ENCODE peak calls at places on chromosomes 12 and 14, in nine cellular contexts. N is Panc1; A is left ventricle myocardium inferior; U is neuronal stem cell; E is HepG2; I is esophagus muscularis mucosa; G is K562; S is heart right ventricle; Q is CD4-positive, CD25-positive, alpha-beta regulatory T cell. L is an unnamed sample. For H3K9me3, the result is how much of the 10 kb centered on the place peaks cover.

GRCh38 chr12:44573723-44574122 is 302.4 kb downstream of the NELL2 start:
- DNase-seq in N (no peak), A (no peak), U (no peak), E (no peak), I (no peak), G (no peak), S (no peak), Q (no peak), L (no peak)

GRCh38 chr12:32161040-32161439 is 54.4 kb downstream of the BICD1 start:
- DNase-seq in N (no peak), A (no peak), U (no peak), E (no peak), I (no peak), G (no peak), S (no peak), Q (no peak), L (no peak)

GRCh38 chr12:77724367-77724957 is 106.2 kb upstream of the NAV3 start:
- DNase-seq in N (peak), A (no peak), U (no peak), E (peak), I (no peak), G (no peak), S (no peak), Q (no peak), L (no peak)

GRCh38 chr12:29725587-29726320 is 58.0 kb downstream of the TMTC1 start:
- DNase-seq in N (no peak), A (peak), U (no peak), E (no peak), I (no peak), G (no peak), S (peak), Q (no peak), L (no peak)

GRCh38 chr14:76710093-76711010 is 50.9 kb upstream of the VASH1 start:
- DNase-seq in N (no peak), A (no peak), U (peak), E (peak), I (no peak), G (peak), S (no peak), Q (peak), L (no peak)

GRCh38 chr14:95468416-95469133 is 47.9 kb downstream of the SYNE3 start:
- DNase-seq in N (no peak), A (no peak), U (no peak), E (peak), I (no peak), G (no peak), S (no peak), Q (no peak), L (no peak)

GRCh38 chr12:131075611-131076010 is 121.9 kb downstream of the ADGRD1 start:
- DNase-seq in N (no peak), A (peak), U (no peak), E (no peak), I (no peak), G (no peak), S (no peak), Q (no peak), L (no peak)

GRCh38 chr14:51328089-51328941 is 88.3 kb downstream of the TMX1 start:
- DNase-seq in N (no peak), A (no peak), U (no peak), E (no peak), I (no peak), G (no peak), S (peak), Q (no peak), L (no peak)

GRCh38 chr14:101870273-101870939 is 94.0 kb upstream of the DYNC1H1 start:
- DNase-seq in N (no peak), A (no peak), U (no peak), E (peak), I (no peak), G (no peak), S (no peak), Q (no peak), L (no peak)

GRCh38 chr14:86027990-86028389 is 498.0 kb downstream of the FLRT2 start:
- DNase-seq in N (no peak), A (no peak), U (no peak), E (no peak), I (no peak), G (no peak), S (no peak), Q (no peak), L (no peak)

GRCh38 chr14:67782090-67782489 is 34.3 kb downstream of the ZFYVE26 start:
- DNase-seq in N (no peak), A (no peak), U (no peak), E (no peak), I (no peak), G (no peak), S (no peak), Q (no peak), L (no peak)

GRCh38 chr12:38053655-38054464 is 262.7 kb upstream of the ALG10B start:
- DNase-seq in N (no peak), A (no peak), U (no peak), E (peak), I (no peak), G (peak), S (no peak), Q (no peak), L (no peak)

GRCh38 chr12:38056701-38057689 is 259.6 kb upstream of the ALG10B start:
- DNase-seq in N (peak), A (no peak), U (no peak), E (no peak), I (no peak), G (no peak), S (no peak), Q (no peak), L (no peak)

DNA sequence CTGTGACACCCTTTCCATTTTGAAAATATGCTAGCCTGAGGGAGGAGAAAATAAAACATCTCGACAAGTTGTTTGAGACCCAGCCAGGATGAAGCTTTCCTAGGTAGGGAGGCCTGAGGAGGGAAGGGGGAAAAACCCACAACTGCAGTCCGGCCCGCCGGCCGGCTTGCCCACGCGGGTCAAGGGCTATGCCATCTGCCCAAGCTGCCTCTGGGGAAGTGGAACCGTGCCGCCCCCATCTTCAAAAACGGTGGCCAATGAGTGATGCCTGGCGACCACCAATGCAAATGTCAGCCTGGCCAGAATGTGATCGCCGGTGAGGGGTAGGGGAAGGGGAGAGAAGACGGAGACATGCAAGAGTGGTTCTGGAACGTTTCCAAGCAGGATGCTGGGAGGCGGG is 263.5 kb upstream of the ALG10B start:
- DNase-seq in N (no peak), A (no peak), U (no peak), E (no peak), I (no peak), G (no peak), S (no peak), Q (no peak), L (no peak)
- H3K9me3 ChIP-seq in N (under half), A (under half), U (under half), E (under half), I (under half), G (under half), S (under half), Q (under half), L (under half)

DNA sequence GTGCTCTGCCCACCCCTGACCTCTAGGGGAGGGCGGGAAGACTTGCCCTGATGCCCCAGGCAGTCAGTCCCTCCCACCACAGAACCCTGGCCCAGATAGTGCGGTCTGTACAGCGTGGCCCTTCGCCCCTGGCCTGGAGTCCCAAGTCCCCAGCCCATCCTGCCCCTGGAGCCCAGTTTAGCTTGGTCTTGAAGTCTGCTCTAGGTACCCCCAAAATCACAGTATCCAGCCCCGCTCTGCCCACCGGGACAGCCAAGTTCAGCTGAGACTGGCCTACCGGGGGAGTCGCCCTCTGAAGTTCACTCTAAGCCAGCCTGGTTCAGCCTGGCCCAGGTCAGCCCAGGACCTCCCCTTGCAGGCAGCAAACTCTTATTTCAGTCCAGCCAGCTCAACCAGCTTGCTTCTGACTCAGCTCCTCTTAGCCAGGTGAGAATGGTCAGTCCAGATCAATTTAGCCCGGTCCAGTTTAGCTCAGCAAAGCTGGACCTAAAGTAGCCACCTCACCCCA is 75.9 kb downstream of the TMEM121 start:
- DNase-seq in N (no peak), A (no peak), U (no peak), E (no peak), I (peak), G (no peak), S (no peak), Q (no peak), L (no peak)
- H3K9me3 ChIP-seq in N (under half), A (under half), U (under half), E (under half), I (under half), G (under half), S (under half), Q (under half), L (under half)

DNA sequence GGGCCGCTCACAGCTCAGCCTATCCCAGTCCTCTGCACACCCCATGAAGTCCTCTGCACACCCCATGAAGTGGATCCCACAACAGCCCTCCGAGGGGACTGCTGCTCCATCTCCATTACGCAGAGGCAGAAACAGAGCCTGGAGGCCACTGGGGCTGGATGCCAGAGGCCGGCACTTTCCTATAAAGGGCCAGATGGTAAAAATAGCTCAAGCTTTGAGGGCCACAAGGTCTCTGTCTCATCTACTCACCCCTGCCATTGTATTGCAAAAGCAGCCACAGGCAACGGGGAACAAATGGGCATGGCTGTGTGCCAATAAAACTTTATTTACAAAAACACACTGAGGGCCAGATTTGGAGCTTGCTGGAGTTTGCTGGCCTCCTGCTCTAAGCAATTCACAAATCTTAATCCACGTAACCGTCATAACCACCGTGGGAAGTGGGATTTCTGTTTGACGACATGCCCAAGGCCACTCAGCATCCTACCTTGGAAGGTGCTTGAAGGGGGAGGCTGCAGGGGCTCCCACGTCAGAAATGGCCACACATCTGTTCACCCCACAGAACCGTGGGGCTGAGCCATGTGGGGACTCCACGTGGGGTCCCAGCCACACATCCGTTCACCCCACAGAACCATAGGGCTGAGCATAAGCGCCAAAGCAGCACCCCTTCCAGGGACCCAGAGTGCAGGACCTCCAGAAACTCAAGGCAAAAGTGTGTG is 92.0 kb downstream of the NCOR2 start:
- DNase-seq in N (no peak), A (no peak), U (no peak), E (no peak), I (no peak), G (no peak), S (peak), Q (no peak), L (no peak)
- H3K9me3 ChIP-seq in N (under half), A (under half), U (under half), E (under half), I (under half), G (under half), S (under half), Q (under half), L (under half)

DNA sequence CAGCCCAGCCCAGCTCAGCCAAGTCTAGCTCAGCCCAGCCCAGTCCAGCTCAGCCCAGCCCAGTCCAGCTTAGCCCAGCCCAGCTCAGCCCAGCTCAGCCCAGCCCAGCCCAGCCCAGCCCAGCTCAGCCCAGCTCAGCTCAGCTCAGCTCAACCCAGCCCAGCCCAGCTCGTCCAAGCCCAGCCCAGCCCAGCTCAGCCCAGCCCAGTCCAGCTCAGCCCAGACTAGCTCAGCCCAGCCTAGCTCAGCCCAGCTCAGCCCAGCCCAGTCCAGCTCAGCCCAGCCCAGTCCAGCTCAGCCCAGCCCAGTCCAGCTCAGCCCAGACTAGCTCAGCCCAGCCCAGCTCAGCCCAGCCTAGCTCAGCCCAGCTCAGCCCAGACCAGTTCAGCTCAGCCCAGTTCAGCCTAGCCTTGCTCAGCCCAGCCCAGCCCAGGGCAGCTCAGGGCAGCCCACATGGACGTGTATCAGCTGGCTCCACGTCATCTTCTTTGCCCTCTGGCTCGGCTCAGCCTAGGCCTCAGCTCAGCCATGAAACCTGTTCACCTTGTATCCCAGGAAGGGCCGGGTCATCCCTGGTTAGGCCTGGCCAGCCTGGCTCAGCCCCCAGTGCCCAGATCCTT is 185.6 kb downstream of the TMEM121 start:
- DNase-seq in N (no peak), A (no peak), U (no peak), E (no peak), I (no peak), G (no peak), S (no peak), Q (no peak), L (no peak)
- H3K9me3 ChIP-seq in N (under half), A (under half), U (under half), E (under half), I (under half), G (under half), S (under half), Q (under half), L (under half)

DNA sequence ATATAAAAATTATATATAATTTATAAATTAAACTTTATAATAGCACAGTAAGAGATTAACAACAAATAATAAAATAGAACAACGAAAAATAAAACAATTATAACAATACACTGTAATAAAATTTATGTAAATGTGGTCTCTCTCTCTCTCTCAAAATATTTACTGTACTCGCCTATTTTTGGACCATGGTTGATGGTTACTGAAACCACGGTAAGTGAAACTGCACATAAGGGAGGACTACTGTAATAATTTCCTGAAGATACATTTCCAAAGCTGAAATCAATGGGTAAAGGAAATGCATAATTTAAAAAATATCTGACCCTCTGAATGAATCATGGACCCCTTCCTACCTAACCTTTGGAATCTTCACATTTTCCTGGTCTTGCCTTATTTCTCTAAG is 48.9 kb downstream of the NTN4 start:
- DNase-seq in N (no peak), A (no peak), U (no peak), E (no peak), I (no peak), G (no peak), S (no peak), Q (no peak), L (no peak)
- H3K9me3 ChIP-seq in N (under half), A (under half), U (under half), E (under half), I (under half), G (under half), S (under half), Q (under half), L (under half)

DNA sequence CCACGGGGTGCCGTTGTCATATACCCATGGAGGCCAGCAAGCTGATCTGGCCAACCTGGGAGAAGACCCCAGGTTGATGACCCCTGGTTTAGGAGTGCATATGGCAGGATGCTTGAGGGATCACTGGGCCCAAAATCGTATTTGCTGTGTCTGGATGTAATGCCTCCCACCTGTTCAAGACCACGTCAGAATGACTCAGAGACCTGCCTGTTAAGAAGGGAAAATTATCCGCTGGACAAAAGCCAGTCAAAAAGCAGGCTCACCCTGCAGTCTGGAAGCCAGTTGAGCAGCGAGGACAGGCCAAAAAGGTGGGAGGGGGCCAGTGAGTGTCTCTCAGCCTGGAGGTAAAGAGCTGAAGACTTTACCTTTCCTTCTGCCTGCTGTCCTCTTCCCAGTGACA is 449.2 kb downstream of the DPF3 start:
- DNase-seq in N (no peak), A (no peak), U (no peak), E (no peak), I (no peak), G (no peak), S (no peak), Q (no peak), L (no peak)
- H3K9me3 ChIP-seq in N (under half), A (under half), U (under half), E (under half), I (under half), G (under half), S (under half), Q (under half), L (under half)

GRCh38 chr12:34384693-34385092 is 362.4 kb downstream of the ALG10 start:
- DNase-seq in N (no peak), A (no peak), U (no peak), E (no peak), I (no peak), G (no peak), S (no peak), Q (no peak), L (no peak)
- H3K9me3 ChIP-seq in N (under half), A (half or more), U (under half), E (under half), I (under half), G (under half), S (under half), Q (half or more), L (under half)

DNA sequence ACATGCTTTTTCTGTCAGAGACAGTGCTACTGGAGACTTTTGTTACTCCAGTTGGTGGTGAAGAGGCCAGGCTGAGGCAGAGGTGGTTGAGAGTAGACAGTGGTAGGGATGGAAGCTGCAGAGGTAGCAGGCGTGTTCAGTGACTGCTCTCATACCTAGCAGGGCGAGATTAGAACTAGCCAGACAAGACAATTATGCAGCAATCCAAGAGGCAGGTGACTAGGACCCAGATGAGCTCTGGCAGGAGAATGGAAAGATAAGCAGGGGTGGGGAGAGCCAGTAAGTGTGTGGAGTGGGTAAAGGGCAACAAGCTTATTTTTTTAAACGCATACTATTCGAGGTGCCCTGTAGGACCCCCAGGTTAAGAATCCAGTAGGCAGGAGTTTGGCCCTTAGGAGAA is 4.8 kb downstream of the PPP1R36 start:
- DNase-seq in N (no peak), A (no peak), U (no peak), E (no peak), I (no peak), G (no peak), S (no peak), Q (no peak), L (no peak)
- H3K9me3 ChIP-seq in N (under half), A (under half), U (under half), E (under half), I (under half), G (under half), S (under half), Q (under half), L (under half)